ENCODE peak calls at places on chromosomes 1 and 21, in nine cellular contexts. T is RWPE1, F is A549, D is MM.1S, Y is lower lobe of right lung, R is adrenal gland, Z is fibroblast of lung, H is spleen, C is neuronal stem cell. E is an unnamed sample.

GRCh38 chr1:38938722-38939260 is 2.8 kb downstream of the RHBDL2 start:
- DNase-seq in F (no peak), Z (no peak), C (no peak), T (no peak), D (no peak), R (no peak), H (no peak), Y (no peak), E (no peak)

GRCh38 chr1:58687516-58687915 is 12.3 kb downstream of the MYSM1 start:
- DNase-seq in Z (no peak), D (no peak), H (no peak), T (no peak), F (no peak), R (no peak), Y (no peak), C (no peak), E (no peak)

GRCh38 chr1:192801451-192801850 is 7.4 kb upstream of the RGS2 start:
- DNase-seq in T (no peak), C (no peak), Y (no peak), F (no peak), H (no peak), Z (peak), D (no peak), R (no peak), E (no peak)

GRCh38 chr21:29300547-29301138 is 1.9 kb downstream of the BACH1 start:
- DNase-seq in Y (no peak), C (no peak), R (no peak), D (peak), Z (peak), F (no peak), H (no peak), T (no peak), E (no peak)

GRCh38 chr21:20311388-20311787 is 686.8 kb upstream of the NCAM2 start:
- DNase-seq in T (no peak), Z (no peak), R (no peak), C (no peak), H (no peak), Y (no peak), F (no peak), D (no peak), E (no peak)

GRCh38 chr1:149995927-149996326 is 14.6 kb downstream of the OTUD7B start:
- DNase-seq in F (no peak), C (no peak), H (no peak), D (no peak), R (no peak), Z (no peak), T (peak), Y (no peak), E (no peak)

GRCh38 chr1:66770694-66771093 is 18.4 kb downstream of the DYNLT5 start:
- DNase-seq in D (no peak), Z (no peak), H (no peak), C (no peak), T (no peak), F (no peak), Y (no peak), R (no peak), E (no peak)

GRCh38 chr1:52551476-52552235 is 1.2 kb downstream of the TUT4 start:
- DNase-seq in F (no peak), T (no peak), H (no peak), Y (no peak), R (peak), Z (peak), D (peak), C (peak), E (no peak)

GRCh38 chr1:231964955-231965354 is 338.4 kb downstream of the DISC1 start:
- DNase-seq in Z (peak), T (no peak), C (no peak), R (no peak), H (no peak), D (no peak), F (no peak), Y (no peak), E (no peak)

GRCh38 chr1:57229076-57229475 is 194.8 kb downstream of the DAB1 start:
- DNase-seq in Z (no peak), C (no peak), F (no peak), Y (no peak), H (no peak), R (no peak), T (no peak), D (no peak), E (no peak)

GRCh38 chr1:86247553-86248279 is 91.1 kb upstream of the COL24A1 start:
- DNase-seq in Y (no peak), F (no peak), D (peak), T (no peak), H (no peak), Z (no peak), C (no peak), R (no peak), E (no peak)

GRCh38 chr1:6688757-6689156 is 12.9 kb downstream of the DNAJC11 start:
- DNase-seq in T (no peak), C (no peak), Z (no peak), Y (no peak), F (no peak), R (no peak), D (no peak), H (no peak), E (no peak)

GRCh38 chr1:23592209-23592905 is 33.1 kb upstream of the ID3 start:
- DNase-seq in Z (no peak), Y (no peak), F (no peak), T (peak), H (no peak), R (no peak), C (no peak), D (no peak), E (no peak)

GRCh38 chr1:164718821-164719220 is 159.8 kb downstream of the PBX1 start:
- DNase-seq in R (no peak), D (no peak), C (no peak), H (no peak), Y (no peak), T (no peak), F (no peak), Z (peak), E (no peak)
- H3K27ac ChIP-seq in R (no peak), D (peak), C (no peak), H (no peak), Y (no peak), T (no peak), F (peak), Z (no peak), E (peak)

GRCh38 chr1:166839600-166840308 is 479 bp downstream of the POGK start:
- DNase-seq in H (peak), Z (peak), C (peak), R (peak), F (peak), Y (peak), D (peak), T (peak), E (peak)
- H3K27ac ChIP-seq in H (peak), Z (peak), C (peak), R (no peak), F (peak), Y (peak), D (peak), T (peak), E (peak)

GRCh38 chr21:41726058-41726558 is 40.7 kb downstream of the RIPK4 start:
- DNase-seq in D (no peak), C (peak), R (no peak), Y (no peak), F (no peak), Z (no peak), T (no peak), H (no peak), E (no peak)

GRCh38 chr21:41726630-41726969 is 40.3 kb downstream of the RIPK4 start:
- DNase-seq in C (no peak), D (no peak), F (no peak), R (no peak), Y (no peak), H (no peak), T (no peak), Z (no peak), E (no peak)

GRCh38 chr21:41726970-41727783 is 39.7 kb downstream of the RIPK4 start:
- DNase-seq in D (no peak), H (no peak), Z (peak), R (no peak), F (peak), C (no peak), Y (no peak), T (peak), E (peak)

GRCh38 chr21:41729701-41730368 is 37.0 kb downstream of the RIPK4 start:
- DNase-seq in Y (no peak), Z (no peak), H (no peak), R (no peak), T (no peak), D (no peak), F (no peak), C (no peak), E (no peak)

DNA sequence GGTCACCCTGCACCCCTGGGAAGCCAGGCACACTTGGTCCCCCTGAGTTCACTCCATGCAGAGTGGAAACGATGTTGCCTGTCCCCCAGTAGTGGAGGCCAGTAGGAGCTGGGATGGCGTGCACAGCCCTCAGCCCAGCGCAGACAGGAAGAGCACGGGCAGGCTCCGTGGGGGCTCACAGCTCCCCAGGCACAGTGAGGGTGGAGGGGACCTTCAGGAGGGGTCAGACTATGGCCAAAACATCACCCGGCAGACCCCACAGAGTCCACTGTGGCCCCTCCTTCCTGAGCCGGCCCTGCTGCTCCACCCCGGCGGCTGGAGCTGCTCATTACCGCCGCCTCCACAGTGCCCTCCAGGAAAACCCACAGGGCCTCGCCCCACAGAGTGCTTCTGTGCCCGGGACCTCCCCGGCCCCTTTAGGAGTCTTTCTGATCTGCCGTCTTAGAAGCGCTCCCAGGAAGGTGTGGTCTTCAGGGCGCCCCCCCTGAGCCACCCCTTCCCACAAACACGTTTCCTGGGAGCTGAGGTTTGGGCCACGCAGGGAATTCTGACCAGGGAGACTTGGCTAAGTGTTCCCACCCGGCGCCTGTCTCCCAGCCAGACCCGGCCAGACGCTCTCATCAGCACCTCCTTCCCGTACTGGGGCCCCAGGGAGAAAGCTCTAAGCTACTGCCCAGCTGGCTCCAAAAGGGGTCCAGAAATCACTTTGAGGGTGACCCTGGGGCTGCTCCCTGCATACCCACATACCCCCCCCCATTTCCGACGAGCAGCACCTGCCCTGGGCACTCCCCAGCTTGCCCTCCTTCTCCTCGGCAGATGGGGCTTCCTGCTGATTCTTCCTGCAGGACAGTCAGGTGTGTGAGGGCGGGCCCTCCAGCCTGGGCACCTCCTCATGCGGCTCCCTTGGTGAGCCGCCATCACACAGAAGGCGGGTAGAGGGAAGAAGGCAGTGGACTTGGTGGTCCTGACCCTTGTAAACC is 38.8 kb downstream of the RIPK4 start:
- DNase-seq in F (no peak), T (no peak), R (no peak), Y (no peak), H (no peak), C (no peak), Z (no peak), D (no peak), E (no peak)
- H3K27ac ChIP-seq in F (peak), T (peak), R (no peak), Y (no peak), H (no peak), C (no peak), Z (no peak), D (no peak), E (no peak)

DNA sequence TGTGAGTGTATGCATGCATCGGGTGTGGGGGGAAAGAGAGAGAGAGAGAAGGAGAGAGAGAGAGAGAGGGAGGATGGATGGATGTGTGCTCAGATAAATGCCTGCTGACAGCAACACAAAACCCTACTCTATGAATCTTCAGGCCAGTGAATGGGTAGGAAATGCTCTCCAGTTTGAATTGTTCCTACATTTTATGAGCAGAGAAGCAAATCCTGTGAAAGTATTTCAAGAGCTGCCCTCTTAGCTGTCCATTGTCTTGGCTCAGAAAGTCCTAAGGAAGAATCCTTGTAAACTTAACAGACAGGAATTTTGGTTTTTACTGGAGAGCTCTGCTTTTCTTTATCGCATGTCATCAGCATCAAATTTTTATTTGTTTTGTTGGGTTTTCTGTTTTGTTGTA is 7.5 kb downstream of the JAM2 start:
- DNase-seq in R (no peak), Y (no peak), F (no peak), D (no peak), C (no peak), Z (no peak), T (no peak), H (no peak), E (no peak)
- H3K27ac ChIP-seq in R (no peak), Y (no peak), F (no peak), D (no peak), C (no peak), Z (no peak), T (no peak), H (no peak), E (no peak)

GRCh38 chr1:234722904-234723588 is 113.1 kb upstream of the IRF2BP2 start:
- DNase-seq in F (peak), D (no peak), C (no peak), Z (peak), H (peak), T (peak), Y (no peak), R (peak), E (peak)

GRCh38 chr1:234719454-234720258 is 109.7 kb upstream of the IRF2BP2 start:
- DNase-seq in C (no peak), D (no peak), T (no peak), Z (no peak), H (no peak), F (no peak), R (no peak), Y (no peak), E (no peak)

GRCh38 chr1:234722267-234722704 is 112.3 kb upstream of the IRF2BP2 start:
- DNase-seq in R (no peak), D (no peak), H (no peak), F (no peak), Z (no peak), C (no peak), T (no peak), Y (no peak), E (no peak)

GRCh38 chr1:234720709-234721436 is 110.9 kb upstream of the IRF2BP2 start:
- DNase-seq in Y (no peak), F (no peak), D (no peak), C (no peak), H (no peak), T (no peak), R (no peak), Z (no peak), E (no peak)

GRCh38 chr1:234721476-234722266 is 111.7 kb upstream of the IRF2BP2 start:
- DNase-seq in Z (peak), Y (no peak), H (no peak), F (no peak), T (no peak), C (no peak), R (peak), D (no peak), E (peak)
- H3K27ac ChIP-seq in Z (peak), Y (peak), H (peak), F (peak), T (no peak), C (no peak), R (peak), D (no peak), E (peak)

DNA sequence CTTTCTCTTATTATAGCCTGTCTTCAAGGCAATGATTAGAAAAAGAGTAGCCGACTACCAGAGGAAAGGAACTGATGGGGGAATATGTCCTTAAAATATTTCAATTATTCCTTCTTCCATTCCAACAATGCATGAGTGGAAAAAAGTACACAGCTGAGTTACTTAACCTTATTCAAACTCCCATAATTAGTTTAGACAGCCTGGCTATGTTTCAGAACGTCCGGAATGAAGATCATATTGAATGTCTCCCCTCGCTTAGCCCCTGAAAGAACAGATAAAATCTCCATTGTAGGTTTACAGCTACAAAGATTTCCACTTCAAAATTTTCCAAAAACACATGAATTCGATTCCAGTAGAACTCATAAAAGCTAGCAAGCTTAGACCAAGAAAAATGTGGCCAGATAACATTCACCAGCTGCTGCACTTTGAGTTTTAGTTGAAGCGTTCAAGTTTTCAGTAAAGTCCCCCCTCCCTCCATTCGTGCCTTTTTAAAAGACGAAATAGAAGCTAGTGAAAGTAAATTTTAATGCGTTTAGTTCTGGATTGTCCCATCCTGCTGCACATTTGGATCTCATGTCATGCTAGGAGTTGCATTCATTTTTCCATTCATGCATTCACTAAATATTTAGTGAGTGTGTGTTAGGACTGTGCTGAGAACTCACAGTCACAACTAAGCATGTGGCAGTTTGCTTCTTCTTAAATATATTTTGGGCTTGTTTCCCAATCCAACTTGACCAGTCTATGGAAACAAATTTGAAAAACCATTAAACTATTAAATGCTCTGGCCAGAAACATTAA is 29.4 kb upstream of the SSX2IP start:
- DNase-seq in Y (no peak), C (no peak), D (no peak), H (no peak), Z (no peak), F (no peak), T (no peak), R (no peak), E (no peak)
- H3K27ac ChIP-seq in Y (no peak), C (no peak), D (no peak), H (no peak), Z (no peak), F (no peak), T (no peak), R (no peak), E (peak)

GRCh38 chr1:153465728-153466625 is 5.5 kb upstream of the S100A7 start:
- DNase-seq in D (peak), Y (peak), Z (peak), T (peak), R (peak), H (peak), F (peak), C (peak), E (peak)
- H3K27ac ChIP-seq in D (no peak), Y (no peak), Z (no peak), T (no peak), R (no peak), H (no peak), F (no peak), C (no peak), E (no peak)

GRCh38 chr1:25247829-25248754 is 838 bp upstream of the RSRP1 start:
- DNase-seq in H (no peak), Z (no peak), F (no peak), D (no peak), T (no peak), Y (no peak), C (no peak), R (no peak), E (no peak)
- H3K27ac ChIP-seq in H (peak), Z (peak), F (peak), D (peak), T (peak), Y (peak), C (peak), R (no peak), E (peak)

GRCh38 chr1:78533536-78533935 is 42.8 kb downstream of the PTGFR start:
- DNase-seq in H (no peak), Z (no peak), T (no peak), D (no peak), R (no peak), Y (no peak), F (no peak), C (no peak), E (no peak)

GRCh38 chr1:78541479-78541878 is 50.7 kb downstream of the PTGFR start:
- DNase-seq in Z (no peak), Y (no peak), D (no peak), F (no peak), C (no peak), H (no peak), T (no peak), R (no peak), E (no peak)

GRCh38 chr1:78535286-78535685 is 44.5 kb downstream of the PTGFR start:
- DNase-seq in F (no peak), Z (no peak), Y (no peak), R (no peak), C (no peak), H (no peak), T (no peak), D (no peak), E (no peak)

GRCh38 chr1:78540056-78540455 is 49.3 kb downstream of the PTGFR start:
- DNase-seq in C (no peak), D (no peak), Z (no peak), F (no peak), T (no peak), R (no peak), Y (no peak), H (no peak), E (no peak)

GRCh38 chr1:78536427-78536826 is 45.7 kb downstream of the PTGFR start:
- DNase-seq in D (no peak), F (no peak), R (no peak), H (no peak), Z (no peak), C (no peak), Y (no peak), T (no peak), E (no peak)
- H3K27ac ChIP-seq in D (no peak), F (no peak), R (no peak), H (no peak), Z (no peak), C (no peak), Y (no peak), T (no peak), E (no peak)

DNA sequence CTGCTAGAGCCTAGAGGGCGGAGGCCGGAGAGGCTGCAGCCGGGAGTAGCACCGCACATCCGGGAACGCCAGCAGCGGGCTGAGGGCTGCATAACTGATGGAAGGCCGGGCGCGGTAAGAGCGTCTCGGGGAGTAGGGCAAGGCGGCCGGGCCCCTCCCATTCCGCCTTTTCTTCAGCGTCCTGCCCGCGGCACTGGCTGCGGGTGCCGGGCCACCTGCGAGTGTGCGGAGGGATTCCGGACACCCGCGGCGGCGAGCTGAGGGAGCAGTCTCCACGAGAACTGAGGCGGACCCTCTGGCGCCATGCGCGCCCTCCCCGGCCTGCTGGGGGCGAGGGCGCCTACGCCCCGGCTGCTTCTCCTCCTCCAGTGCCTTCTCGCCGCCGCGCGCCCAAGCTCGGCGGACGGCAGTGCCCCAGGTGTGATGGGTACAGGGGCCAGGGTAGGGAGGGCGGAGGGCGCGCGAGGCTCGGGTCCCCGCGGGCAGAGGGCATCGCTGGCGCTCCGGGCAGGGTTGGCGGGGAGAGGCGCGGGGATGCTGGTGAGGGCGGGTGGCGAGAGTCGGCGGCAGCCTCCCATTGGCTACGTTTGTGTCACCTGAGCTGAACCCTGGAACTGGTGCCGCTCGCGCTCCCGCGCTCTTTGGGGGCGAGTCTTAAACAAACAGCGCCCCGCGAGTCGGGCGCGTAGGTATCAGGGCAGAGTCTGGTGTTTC is 334.4 kb downstream of the SRGAP2C start:
- DNase-seq in Y (peak), T (peak), R (peak), H (peak), F (peak), C (peak), D (peak), Z (peak), E (peak)
- H3K27ac ChIP-seq in Y (peak), T (peak), R (no peak), H (peak), F (peak), C (peak), D (peak), Z (no peak), E (peak)